ENCODE peak calls at places on chromosomes 5 and 9, in eight cellular contexts. Z is OCI-LY7; J is GM06990; B is DMS153; W is HuH-7.5; G is NCI-H1105 treated with DMSO at 0.1 percent for 48 hours; D is stimulated activated naive CD4-positive, alpha-beta T cell; V is bronchial epithelial cell. S is an unnamed sample.

GRCh38 chr5:1251678-1252580 is 26.7 kb downstream of the SLC6A18 start:
- DNase-seq in Z (no peak), J (no peak), B (no peak), W (no peak), G (no peak), D (no peak), V (no peak), S (no peak)

GRCh38 chr5:6820851-6821479 is 107.7 kb downstream of the TENT4A start:
- DNase-seq in Z (peak), J (no peak), B (peak), W (peak), G (peak), D (no peak), V (peak), S (peak)

GRCh38 chr5:72878854-72879253 is 62.4 kb downstream of the TNPO1 start:
- DNase-seq in Z (no peak), J (no peak), B (peak), W (no peak), G (peak), D (no peak), V (no peak), S (no peak)

GRCh38 chr5:24714757-24715156 is 70.0 kb upstream of the CDH10 start:
- DNase-seq in Z (no peak), J (no peak), B (no peak), W (no peak), G (no peak), D (no peak), V (no peak), S (no peak)

GRCh38 chr9:126719677-126720435 is 85.0 kb upstream of the ZBTB43 start:
- DNase-seq in Z (peak), J (peak), B (peak), W (no peak), G (peak), D (peak), V (peak), S (peak)

GRCh38 chr5:141766152-141766551 is 84.1 kb upstream of the ARAP3 start:
- DNase-seq in Z (no peak), J (no peak), B (no peak), W (no peak), G (no peak), D (no peak), V (no peak), S (no peak)

GRCh38 chr5:125075567-125075966 is 329.1 kb upstream of the ZNF608 start:
- DNase-seq in Z (no peak), J (no peak), B (no peak), W (no peak), G (no peak), D (no peak), V (no peak), S (no peak)

GRCh38 chr9:80028501-80028900 is 456.7 kb downstream of the TLE4 start:
- DNase-seq in Z (no peak), J (no peak), B (no peak), W (no peak), G (no peak), D (no peak), V (no peak), S (no peak)

GRCh38 chr9:74496819-74497749 is at the start of gene RORB:
- DNase-seq in Z (no peak), J (peak), B (peak), W (peak), G (peak), D (peak), V (peak), S (peak)

GRCh38 chr5:179420476-179420875 is 75.2 kb upstream of the ADAMTS2 start:
- DNase-seq in Z (no peak), J (no peak), B (no peak), W (no peak), G (no peak), D (no peak), V (no peak), S (no peak)

GRCh38 chr5:158769702-158770101 is 330.0 kb downstream of the EBF1 start:
- DNase-seq in Z (no peak), J (no peak), B (no peak), W (no peak), G (no peak), D (no peak), V (no peak), S (no peak)